ENCODE peak calls at places on chromosomes 16 and 17, in four cellular contexts. R, L, N and F are unnamed samples.

GRCh38 chr16:26178298-26178697 is 486.5 kb downstream of the HS3ST4 start:
- DNase-seq in R (no peak), L (peak; percentile 24), N (no peak), F (peak; percentile 37)

GRCh38 chr17:14919580-14920160 is 345.5 kb downstream of the PMP22 start:
- DNase-seq in R (no peak), L (peak; percentile 22), N (no peak), F (no peak)

GRCh38 chr16:68590201-68590994 is 51.3 kb downstream of the ZFP90 start:
- DNase-seq in R (peak; percentile 83), L (peak; percentile 93), N (peak; percentile 16), F (peak; percentile 61)

GRCh38 chr17:41962111-41962510 is 4.5 kb upstream of the CNP start:
- DNase-seq in R (no peak), L (no peak), N (no peak), F (no peak)

GRCh38 chr17:36544049-36544319 is 735 bp upstream of the GGNBP2 start:
- DNase-seq in R (peak; percentile 53), L (peak; percentile 52), N (peak; percentile 35), F (no peak)

GRCh38 chr16:89122322-89122831 is 28.7 kb downstream of the ACSF3 start:
- DNase-seq in R (no peak), L (peak; percentile 22), N (no peak), F (no peak)

GRCh38 chr17:76149214-76149613 is 8.2 kb upstream of the FOXJ1 start:
- DNase-seq in R (no peak), L (no peak), N (no peak), F (no peak)

GRCh38 chr16:637081-638018 is 1.2 kb upstream of the METTL26 start:
- DNase-seq in R (peak; percentile 93), L (peak; percentile 90), N (peak; percentile 93), F (no peak)

GRCh38 chr16:75319513-75320401 is 68.3 kb upstream of the BCAR1 start:
- DNase-seq in R (no peak), L (no peak), N (no peak), F (no peak)

GRCh38 chr16:88355389-88356123 is 27.2 kb upstream of the ZNF469 start:
- DNase-seq in R (no peak), L (no peak), N (peak; percentile 11), F (no peak)

GRCh38 chr16:10851512-10851911 is 25.5 kb upstream of the CIITA start:
- DNase-seq in R (no peak), L (peak; percentile 64), N (no peak), F (peak; percentile 7)

GRCh38 chr16:29745853-29746345 is at the start of gene C16orf54:
- DNase-seq in R (no peak), L (peak; percentile 50), N (peak; percentile 70), F (no peak)

GRCh38 chr17:49514374-49514738 is 19.3 kb downstream of the NGFR start:
- DNase-seq in R (peak; percentile 41), L (peak; percentile 86), N (no peak), F (no peak)

GRCh38 chr17:16989953-16990860 is 18.3 kb upstream of the TNFRSF13B start:
- DNase-seq in R (no peak), L (no peak), N (no peak), F (no peak)

GRCh38 chr16:30046178-30046577 is 15.1 kb upstream of the TLCD3B start:
- DNase-seq in R (no peak), L (no peak), N (no peak), F (no peak)

GRCh38 chr16:69417537-69418199 is 6.8 kb upstream of the CYB5B start:
- DNase-seq in R (no peak), L (peak; percentile 64), N (no peak), F (no peak)

GRCh38 chr16:75114946-75115825 is 1.4 kb downstream of the LDHD start:
- DNase-seq in R (no peak), L (no peak), N (no peak), F (no peak)

GRCh38 chr16:61831351-61831933 is 204.8 kb downstream of the CDH8 start:
- DNase-seq in R (no peak), L (no peak), N (no peak), F (no peak)

GRCh38 chr17:58918072-58918471 is 162.4 kb downstream of the PPM1E start:
- DNase-seq in R (no peak), L (peak; percentile 30), N (no peak), F (no peak)

GRCh38 chr16:26648851-26649250 is 417.9 kb upstream of the C16orf82 start:
- DNase-seq in R (no peak), L (no peak), N (no peak), F (no peak)

GRCh38 chr17:12722282-12722681 is 56.6 kb downstream of the MYOCD start:
- DNase-seq in R (no peak), L (no peak), N (no peak), F (no peak)

GRCh38 chr16:75333770-75334169 is 82.3 kb upstream of the BCAR1 start:
- DNase-seq in R (no peak), L (no peak), N (no peak), F (no peak)

GRCh38 chr17:81422776-81423697 is 27.8 kb downstream of the BAHCC1 start:
- DNase-seq in R (peak; percentile 50), L (no peak), N (peak; percentile 70), F (no peak)

GRCh38 chr16:68798398-68798797 is 44.9 kb upstream of the TANGO6 start:
- DNase-seq in R (no peak), L (peak; percentile 30), N (no peak), F (no peak)

GRCh38 chr17:30376621-30377452 is 1.9 kb upstream of the CPD start:
- DNase-seq in R (peak; percentile 34), L (no peak), N (peak; percentile 49), F (no peak)

GRCh38 chr17:57471941-57472368 is 215.6 kb downstream of the MSI2 start:
- DNase-seq in R (no peak), L (peak; percentile 38), N (no peak), F (no peak)

GRCh38 chr17:77772899-77773358 is 185.6 kb upstream of the TNRC6C start:
- DNase-seq in R (no peak), L (peak; percentile 32), N (no peak), F (no peak)

GRCh38 chr17:58060596-58061191 is 22.5 kb upstream of the DYNLL2 start:
- DNase-seq in R (no peak), L (no peak), N (peak; percentile 72), F (no peak)

GRCh38 chr16:31344712-31345111 is 10.3 kb upstream of the ITGAX start:
- DNase-seq in R (no peak), L (no peak), N (no peak), F (no peak)

DNA sequence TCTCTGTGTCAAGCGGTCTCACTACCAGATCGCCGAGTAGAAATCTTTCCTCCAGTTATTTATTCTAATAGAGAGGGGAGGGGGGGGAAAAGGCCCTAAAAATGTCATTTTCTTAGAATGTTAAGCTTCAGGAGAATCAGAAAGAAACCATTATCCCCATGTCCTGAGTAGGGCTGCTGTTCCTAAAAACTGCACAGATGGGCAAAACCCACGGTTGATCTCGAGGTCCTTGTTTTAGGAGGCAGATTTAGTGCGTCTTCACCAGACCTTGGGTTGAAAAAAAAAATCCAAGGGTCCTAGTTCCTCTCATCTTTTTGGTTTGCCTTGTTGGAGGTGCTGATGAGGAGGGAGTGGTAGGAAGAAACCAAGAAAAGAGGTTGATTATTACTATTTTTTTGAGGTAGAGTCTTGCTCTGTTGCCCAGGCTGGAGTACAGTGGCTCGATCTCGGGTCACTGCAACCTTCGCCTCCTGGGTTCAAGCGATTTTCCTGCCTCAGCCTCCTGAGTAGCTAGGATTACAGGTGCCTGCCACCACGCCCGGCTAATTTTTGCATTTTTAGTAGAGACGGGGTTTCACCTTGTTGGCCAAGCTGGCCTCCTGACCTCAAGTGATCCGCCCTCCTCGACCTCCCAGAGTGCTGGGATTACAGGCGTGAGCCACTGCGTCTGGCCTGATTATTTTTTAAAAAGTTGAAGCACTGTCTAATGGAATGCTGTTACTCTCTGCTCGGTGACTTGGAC is 1.4 kb downstream of the CBFB start:
- DNase-seq in R (no peak), L (no peak), N (no peak), F (no peak)
- H3K4me1 ChIP-seq in R (peaks cover 11% of the 10 kb centered on the region), L (peaks cover 10% of the 10 kb centered on the region), N (peaks cover 61% of the 10 kb centered on the region), F (no peaks in the 10 kb centered on the region)

GRCh38 chr17:45311762-45312476 is 4.9 kb downstream of the MAP3K14 start:
- DNase-seq in R (peak; percentile 27), L (no peak), N (peak; percentile 63), F (no peak)
- H3K4me3 ChIP-seq in R (no peak overlapping the region), L (no peak overlapping the region), N (peak overlapping the region; percentile 90), F (no peak overlapping the region)

DNA sequence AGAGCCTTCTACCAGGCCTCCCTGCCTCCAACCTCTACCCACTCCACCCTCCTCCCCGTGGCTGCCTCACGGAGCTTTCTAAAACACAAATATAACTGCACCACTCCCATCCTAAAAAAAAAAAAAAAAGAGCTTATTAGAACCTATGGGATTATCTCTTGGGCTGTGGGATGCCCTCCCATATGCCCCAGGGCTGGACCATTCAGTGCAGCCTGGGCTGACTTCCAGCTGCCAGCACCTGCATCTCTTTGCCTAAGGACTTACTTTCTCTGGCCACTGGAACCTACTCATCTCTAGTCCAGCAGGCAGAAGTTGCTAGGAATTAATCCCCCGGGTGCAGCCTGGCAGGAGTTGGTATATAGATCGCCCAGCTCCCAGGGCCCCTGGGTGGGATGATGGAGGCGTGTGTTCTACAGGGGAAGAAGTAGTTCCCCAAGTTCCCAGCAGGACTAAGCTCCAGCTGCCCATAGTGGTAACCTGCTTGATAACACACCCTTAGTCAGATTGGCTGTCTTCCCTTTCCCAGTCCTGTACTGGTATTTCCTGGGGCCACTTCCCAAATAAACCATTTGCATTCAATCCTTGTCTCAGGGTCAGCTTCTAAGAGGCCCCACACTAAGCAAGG is 10.3 kb downstream of the MPP3 start:
- DNase-seq in R (no peak), L (no peak), N (no peak), F (no peak)
- H3K27ac ChIP-seq in R (no peak overlapping the region), L (no peak overlapping the region), N (peak overlapping the region; percentile 85), F (no peak overlapping the region)

DNA sequence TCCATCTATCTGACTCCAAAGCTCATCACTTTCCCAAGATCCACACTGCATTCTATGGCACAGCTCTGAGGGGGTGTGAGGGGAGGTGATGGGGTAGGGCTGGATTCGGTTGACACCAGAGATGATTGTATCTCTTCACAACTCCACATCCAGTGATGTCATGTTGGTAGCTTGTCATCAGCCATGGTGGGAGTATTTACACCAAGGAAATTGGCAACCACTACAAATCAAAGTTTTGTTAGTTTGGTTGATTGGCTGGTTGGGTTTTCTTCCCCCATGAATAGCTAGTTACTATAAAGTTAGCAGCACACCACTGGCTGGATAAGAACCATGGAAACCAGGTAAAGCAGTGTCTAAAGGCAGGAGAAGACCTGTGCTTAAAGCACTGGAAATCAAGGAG is 15.0 kb downstream of the SLC46A1 start:
- DNase-seq in R (no peak), L (no peak), N (no peak), F (no peak)
- H3K4me1 ChIP-seq in R (no peaks in the 10 kb centered on the region), L (no peaks in the 10 kb centered on the region), N (no peaks in the 10 kb centered on the region), F (no peaks in the 10 kb centered on the region)

GRCh38 chr16:1745181-1745899 is 26.0 kb downstream of the NME3 start:
- DNase-seq in R (no peak), L (no peak), N (no peak), F (no peak)
- H3K4me3 ChIP-seq in R (no peak overlapping the region), L (no peak overlapping the region), N (no peak overlapping the region), F (no peak overlapping the region)

DNA sequence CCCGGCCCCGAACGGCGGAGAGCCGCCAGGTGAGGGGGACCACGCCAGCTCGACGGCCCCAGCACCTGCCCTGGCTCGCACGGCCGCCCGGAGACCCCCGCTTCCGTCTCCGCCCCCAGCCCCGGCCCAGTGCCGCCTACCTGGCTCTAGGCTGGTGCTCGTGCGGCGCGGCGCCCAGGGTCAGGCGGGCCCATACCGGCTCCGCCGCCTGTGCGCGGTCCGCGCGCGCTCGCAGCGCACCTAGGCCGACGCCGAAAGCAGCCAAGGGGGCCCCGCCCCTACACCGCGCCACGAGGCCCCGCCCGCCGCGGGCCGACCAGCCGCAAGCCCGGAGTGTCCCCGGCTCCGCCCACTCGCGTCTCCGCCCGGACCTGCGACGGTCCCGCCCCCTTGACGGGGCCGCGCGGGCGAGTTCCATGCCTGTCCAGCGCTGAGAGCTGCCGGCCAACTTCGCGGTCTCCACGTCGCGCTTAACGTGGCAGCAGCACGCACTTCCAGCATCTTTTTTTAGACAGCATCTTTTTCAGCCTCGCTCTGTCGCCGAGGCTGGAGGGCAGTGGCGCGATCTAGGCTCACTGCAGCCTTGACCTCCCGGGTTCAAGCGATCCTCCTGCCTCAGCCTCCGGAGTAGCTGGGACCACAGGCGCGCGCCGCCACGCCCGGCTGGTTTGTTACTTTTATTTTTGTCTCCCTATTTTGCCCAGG is at the start of gene SLC25A39:
- DNase-seq in R (peak; percentile 97), L (peak; percentile 93), N (peak; percentile 95), F (no peak)
- H3K27ac ChIP-seq in R (peak within 1 kb of the TSS; percentile 16), L (no peak within 1 kb of the TSS), N (peak within 1 kb of the TSS; percentile 96), F (no peak within 1 kb of the TSS)